ENCODE peak calls at places on chromosomes 4 and X, in ten cellular contexts. M is pons; R is HFFc6; G is aorta; Q is uterus; K is activated CD4-positive, alpha-beta T cell treated with anti-CD3 and anti-CD28 coated beads, Interleukin-2, amount 10 ng/mL, durations not matched to agents 7 days and 5 days; I is progenitor cell of endocrine pancreas; V is left ventricle myocardium inferior; S is neural progenitor cell; O is LoVo. U is an unnamed sample.

GRCh38 chrX:15564981-15565579 is 35.7 kb downstream of the ACE2 start:
- DNase-seq in M (peak), R (peak), G (peak), Q (peak), K (peak), I (peak), V (peak), S (peak), O (peak), U (peak)

GRCh38 chrX:151970661-151971060 is 3.8 kb downstream of the GABRE start:
- DNase-seq in M (no peak), R (peak), G (peak), Q (peak), K (no peak), I (no peak), V (peak), S (no peak), O (no peak), U (peak)

GRCh38 chrX:148813422-148813821 is 313.0 kb downstream of the AFF2 start:
- DNase-seq in M (no peak), R (no peak), G (no peak), Q (no peak), K (no peak), I (no peak), V (no peak), S (no peak), O (no peak), U (no peak)

GRCh38 chr4:127212701-127213100 is 420.1 kb upstream of the INTU start:
- DNase-seq in M (no peak), R (no peak), G (no peak), Q (no peak), K (no peak), I (no peak), V (no peak), S (no peak), O (no peak), U (peak)

GRCh38 chrX:34300871-34301270 is 168.8 kb upstream of the FAM47A start:
- DNase-seq in M (peak), R (peak), G (no peak), Q (peak), K (peak), I (peak), V (no peak), S (peak), O (peak), U (no peak)

GRCh38 chr4:176761872-176762271 is 30.9 kb downstream of the VEGFC start:
- DNase-seq in M (no peak), R (no peak), G (no peak), Q (no peak), K (no peak), I (no peak), V (no peak), S (no peak), O (no peak), U (no peak)

GRCh38 chr4:8607603-8608481 is 15.3 kb downstream of the CPZ start:
- DNase-seq in M (no peak), R (no peak), G (no peak), Q (no peak), K (peak), I (peak), V (no peak), S (peak), O (no peak), U (peak)

GRCh38 chr4:23819041-23819511 is 70.8 kb downstream of the PPARGC1A start:
- DNase-seq in M (no peak), R (no peak), G (no peak), Q (no peak), K (no peak), I (no peak), V (peak), S (no peak), O (no peak), U (no peak)

GRCh38 chrX:17459008-17459407 is 84.0 kb downstream of the NHS start:
- DNase-seq in M (no peak), R (peak), G (no peak), Q (peak), K (no peak), I (no peak), V (peak), S (no peak), O (no peak), U (peak)

GRCh38 chr4:13445841-13446790 is 38.0 kb downstream of the RAB28 start:
- DNase-seq in M (no peak), R (no peak), G (peak), Q (no peak), K (no peak), I (no peak), V (peak), S (peak), O (no peak), U (no peak)

GRCh38 chrX:15838017-15838416 is 16.6 kb downstream of the AP1S2 start:
- DNase-seq in M (no peak), R (no peak), G (no peak), Q (no peak), K (no peak), I (no peak), V (no peak), S (peak), O (no peak), U (no peak)

GRCh38 chr4:140349816-140350215 is 23.6 kb upstream of the SCOC start:
- DNase-seq in M (no peak), R (no peak), G (no peak), Q (no peak), K (no peak), I (no peak), V (no peak), S (no peak), O (no peak), U (no peak)

GRCh38 chr4:184825394-184826314 is at the start of gene ACSL1:
- DNase-seq in M (no peak), R (peak), G (peak), Q (peak), K (peak), I (peak), V (peak), S (peak), O (peak), U (peak)

GRCh38 chr4:185665655-185666054 is 130.3 kb upstream of the PDLIM3 start:
- DNase-seq in M (no peak), R (no peak), G (no peak), Q (no peak), K (no peak), I (no peak), V (no peak), S (no peak), O (no peak), U (no peak)

GRCh38 chrX:17376381-17377046 is 1.5 kb downstream of the NHS start:
- DNase-seq in M (no peak), R (no peak), G (peak), Q (peak), K (no peak), I (no peak), V (no peak), S (peak), O (peak), U (peak)

GRCh38 chr4:2469192-2469984 is 482 bp downstream of the RNF4 start:
- DNase-seq in M (no peak), R (no peak), G (peak), Q (no peak), K (peak), I (no peak), V (peak), S (peak), O (peak), U (peak)

GRCh38 chr4:110978761-110979160 is 355.9 kb upstream of the PITX2 start:
- DNase-seq in M (no peak), R (no peak), G (no peak), Q (no peak), K (no peak), I (no peak), V (no peak), S (no peak), O (no peak), U (no peak)

GRCh38 chrX:153725039-153725831 is 579 bp downstream of the ABCD1 start:
- DNase-seq in M (no peak), R (no peak), G (no peak), Q (no peak), K (peak), I (no peak), V (no peak), S (peak), O (no peak), U (no peak)

GRCh38 chrX:111728096-111728495 is 47.1 kb downstream of the ALG13 start:
- DNase-seq in M (no peak), R (peak), G (no peak), Q (no peak), K (no peak), I (no peak), V (no peak), S (no peak), O (no peak), U (no peak)

GRCh38 chr4:8200302-8200975 is 1.3 kb downstream of the SH3TC1 start:
- DNase-seq in M (no peak), R (no peak), G (no peak), Q (no peak), K (peak), I (no peak), V (peak), S (peak), O (no peak), U (no peak)

GRCh38 chr4:150135134-150135773 is 57.0 kb downstream of the DCLK2 start:
- DNase-seq in M (no peak), R (peak), G (no peak), Q (no peak), K (no peak), I (no peak), V (no peak), S (no peak), O (no peak), U (peak)

GRCh38 chrX:154354516-154354915 is 19.9 kb downstream of the FLNA start:
- DNase-seq in M (no peak), R (no peak), G (no peak), Q (no peak), K (no peak), I (no peak), V (no peak), S (no peak), O (no peak), U (no peak)

GRCh38 chr4:56220261-56220660 is 167.0 kb downstream of the AASDH start:
- DNase-seq in M (peak), R (no peak), G (no peak), Q (no peak), K (no peak), I (no peak), V (no peak), S (peak), O (no peak), U (no peak)

U was measured in foreskin fibroblast.